ENCODE peak calls at places on chromosomes 12 and 14, in ten cellular contexts. One of them, this sample, is unnamed.
A peak's percentile ranks its signal among the peaks of the same experiment; 100 is the strongest.

GRCh38 chr14:104965561-104966231 is 12.5 kb downstream of the AHNAK2 start:
- DNase-seq in psoas muscle: no peak
- DNase-seq in ovary: no peak
- DNase-seq in PC-3: no peak
- DNase-seq in uterus: no peak
- DNase-seq in testis: no peak
- DNase-seq in A549: no peak
- DNase-seq in fibroblast of mammary gland: no peak
- DNase-seq in AG04450: no peak
- DNase-seq in HFF-Myc: no peak
- DNase-seq in this sample: no peak

GRCh38 chr12:3553681-3554546 is 62.9 kb downstream of the PRMT8 start:
- DNase-seq in psoas muscle: no peak
- DNase-seq in ovary: no peak
- DNase-seq in PC-3: no peak
- DNase-seq in uterus: no peak
- DNase-seq in testis: no peak
- DNase-seq in A549: no peak
- DNase-seq in fibroblast of mammary gland: no peak
- DNase-seq in AG04450: no peak
- DNase-seq in HFF-Myc: no peak
- DNase-seq in this sample: no peak

GRCh38 chr12:118127867-118128266 is 8.1 kb upstream of the PEBP1 start:
- DNase-seq in psoas muscle: no peak
- DNase-seq in ovary: no peak
- DNase-seq in PC-3: no peak
- DNase-seq in uterus: no peak
- DNase-seq in testis: no peak
- DNase-seq in A549: no peak
- DNase-seq in fibroblast of mammary gland: no peak
- DNase-seq in AG04450: no peak
- DNase-seq in HFF-Myc: no peak
- DNase-seq in this sample: no peak

GRCh38 chr12:133202493-133203343 is 21.4 kb downstream of the ZNF268 start:
- DNase-seq in psoas muscle: no peak
- DNase-seq in ovary: no peak
- DNase-seq in PC-3: no peak
- DNase-seq in uterus: no peak
- DNase-seq in testis: no peak
- DNase-seq in A549: no peak
- DNase-seq in fibroblast of mammary gland: peak; percentile 26
- DNase-seq in AG04450: no peak
- DNase-seq in HFF-Myc: no peak
- DNase-seq in this sample: no peak

GRCh38 chr12:59079029-59079428 is 158.7 kb upstream of the LRIG3 start:
- DNase-seq in psoas muscle: no peak
- DNase-seq in ovary: no peak
- DNase-seq in PC-3: no peak
- DNase-seq in uterus: no peak
- DNase-seq in testis: no peak
- DNase-seq in A549: no peak
- DNase-seq in fibroblast of mammary gland: no peak
- DNase-seq in AG04450: no peak
- DNase-seq in HFF-Myc: no peak
- DNase-seq in this sample: no peak

GRCh38 chr14:80959448-80960006 is 4.1 kb downstream of the TSHR start:
- DNase-seq in psoas muscle: no peak
- DNase-seq in ovary: no peak
- DNase-seq in PC-3: no peak
- DNase-seq in uterus: no peak
- DNase-seq in testis: no peak
- DNase-seq in A549: no peak
- DNase-seq in fibroblast of mammary gland: no peak
- DNase-seq in AG04450: no peak
- DNase-seq in HFF-Myc: no peak
- DNase-seq in this sample: peak; percentile 95

GRCh38 chr12:57694459-57695019 is 607 bp downstream of the OS9 start:
- DNase-seq in psoas muscle: no peak
- DNase-seq in ovary: peak; percentile 30
- DNase-seq in PC-3: peak; percentile 16
- DNase-seq in uterus: no peak
- DNase-seq in testis: peak; percentile 23
- DNase-seq in A549: no peak
- DNase-seq in fibroblast of mammary gland: peak; percentile 2
- DNase-seq in AG04450: no peak
- DNase-seq in HFF-Myc: no peak
- DNase-seq in this sample: peak; percentile 10

GRCh38 chr12:107829271-107829670 is 54.8 kb downstream of the ASCL4 start:
- DNase-seq in psoas muscle: no peak
- DNase-seq in ovary: no peak
- DNase-seq in PC-3: no peak
- DNase-seq in uterus: no peak
- DNase-seq in testis: no peak
- DNase-seq in A549: no peak
- DNase-seq in fibroblast of mammary gland: no peak
- DNase-seq in AG04450: no peak
- DNase-seq in HFF-Myc: no peak
- DNase-seq in this sample: peak; percentile 42

GRCh38 chr12:92426346-92426745 is 276.4 kb upstream of the PLEKHG7 start:
- DNase-seq in psoas muscle: no peak
- DNase-seq in ovary: no peak
- DNase-seq in PC-3: no peak
- DNase-seq in uterus: no peak
- DNase-seq in testis: no peak
- DNase-seq in A549: no peak
- DNase-seq in fibroblast of mammary gland: no peak
- DNase-seq in AG04450: no peak
- DNase-seq in HFF-Myc: no peak
- DNase-seq in this sample: no peak

GRCh38 chr12:92425152-92425551 is 277.6 kb upstream of the PLEKHG7 start:
- DNase-seq in psoas muscle: no peak
- DNase-seq in ovary: no peak
- DNase-seq in PC-3: no peak
- DNase-seq in uterus: no peak
- DNase-seq in testis: no peak
- DNase-seq in A549: no peak
- DNase-seq in fibroblast of mammary gland: no peak
- DNase-seq in AG04450: no peak
- DNase-seq in HFF-Myc: no peak
- DNase-seq in this sample: no peak

GRCh38 chr12:92421701-92422100 is 276.1 kb upstream of the BTG1 start:
- DNase-seq in psoas muscle: no peak
- DNase-seq in ovary: no peak
- DNase-seq in PC-3: peak; percentile 89
- DNase-seq in uterus: no peak
- DNase-seq in testis: no peak
- DNase-seq in A549: no peak
- DNase-seq in fibroblast of mammary gland: peak; percentile 72
- DNase-seq in AG04450: no peak
- DNase-seq in HFF-Myc: no peak
- DNase-seq in this sample: no peak

GRCh38 chr12:92421042-92421441 is 275.4 kb upstream of the BTG1 start:
- DNase-seq in psoas muscle: no peak
- DNase-seq in ovary: no peak
- DNase-seq in PC-3: no peak
- DNase-seq in uterus: no peak
- DNase-seq in testis: no peak
- DNase-seq in A549: no peak
- DNase-seq in fibroblast of mammary gland: no peak
- DNase-seq in AG04450: no peak
- DNase-seq in HFF-Myc: no peak
- DNase-seq in this sample: no peak

GRCh38 chr12:92424338-92424737 is 278.5 kb upstream of the PLEKHG7 start:
- DNase-seq in psoas muscle: no peak
- DNase-seq in ovary: no peak
- DNase-seq in PC-3: peak; percentile 78
- DNase-seq in uterus: peak; percentile 36
- DNase-seq in testis: no peak
- DNase-seq in A549: no peak
- DNase-seq in fibroblast of mammary gland: peak; percentile 67
- DNase-seq in AG04450: no peak
- DNase-seq in HFF-Myc: no peak
- DNase-seq in this sample: no peak
- H3K4me3 ChIP-seq in psoas muscle: no peak overlapping the region
- H3K4me3 ChIP-seq in ovary: no peak overlapping the region
- H3K4me3 ChIP-seq in PC-3: no peak overlapping the region
- H3K4me3 ChIP-seq in uterus: no peak overlapping the region
- H3K4me3 ChIP-seq in testis: no peak overlapping the region
- H3K4me3 ChIP-seq in A549: no peak overlapping the region
- H3K4me3 ChIP-seq in fibroblast of mammary gland: no peak overlapping the region
- H3K4me3 ChIP-seq in AG04450: no peak overlapping the region
- H3K4me3 ChIP-seq in HFF-Myc: no peak overlapping the region
- H3K4me3 ChIP-seq in this sample: no peak overlapping the region

GRCh38 chr12:76879710-76880025 is 849 bp upstream of the CSRP2 start:
- DNase-seq in psoas muscle: no peak
- DNase-seq in ovary: no peak
- DNase-seq in PC-3: no peak
- DNase-seq in uterus: peak; percentile 43
- DNase-seq in testis: no peak
- DNase-seq in A549: no peak
- DNase-seq in fibroblast of mammary gland: no peak
- DNase-seq in AG04450: no peak
- DNase-seq in HFF-Myc: no peak
- DNase-seq in this sample: no peak

GRCh38 chr12:76881152-76881551 is 2.3 kb upstream of the CSRP2 start:
- DNase-seq in psoas muscle: no peak
- DNase-seq in ovary: no peak
- DNase-seq in PC-3: no peak
- DNase-seq in uterus: no peak
- DNase-seq in testis: no peak
- DNase-seq in A549: no peak
- DNase-seq in fibroblast of mammary gland: no peak
- DNase-seq in AG04450: no peak
- DNase-seq in HFF-Myc: no peak
- DNase-seq in this sample: no peak

GRCh38 chr12:76878045-76878898 is 547 bp downstream of the CSRP2 start:
- DNase-seq in psoas muscle: peak; percentile 19
- DNase-seq in ovary: peak; percentile 22
- DNase-seq in PC-3: peak; percentile 30
- DNase-seq in uterus: peak; percentile 27
- DNase-seq in testis: no peak
- DNase-seq in A549: peak; percentile 70
- DNase-seq in fibroblast of mammary gland: no peak
- DNase-seq in AG04450: no peak
- DNase-seq in HFF-Myc: no peak
- DNase-seq in this sample: peak; percentile 22

GRCh38 chr12:76880156-76881023 is 1.6 kb upstream of the CSRP2 start:
- DNase-seq in psoas muscle: no peak
- DNase-seq in ovary: no peak
- DNase-seq in PC-3: no peak
- DNase-seq in uterus: no peak
- DNase-seq in testis: no peak
- DNase-seq in A549: no peak
- DNase-seq in fibroblast of mammary gland: no peak
- DNase-seq in AG04450: no peak
- DNase-seq in HFF-Myc: no peak
- DNase-seq in this sample: no peak

DNA sequence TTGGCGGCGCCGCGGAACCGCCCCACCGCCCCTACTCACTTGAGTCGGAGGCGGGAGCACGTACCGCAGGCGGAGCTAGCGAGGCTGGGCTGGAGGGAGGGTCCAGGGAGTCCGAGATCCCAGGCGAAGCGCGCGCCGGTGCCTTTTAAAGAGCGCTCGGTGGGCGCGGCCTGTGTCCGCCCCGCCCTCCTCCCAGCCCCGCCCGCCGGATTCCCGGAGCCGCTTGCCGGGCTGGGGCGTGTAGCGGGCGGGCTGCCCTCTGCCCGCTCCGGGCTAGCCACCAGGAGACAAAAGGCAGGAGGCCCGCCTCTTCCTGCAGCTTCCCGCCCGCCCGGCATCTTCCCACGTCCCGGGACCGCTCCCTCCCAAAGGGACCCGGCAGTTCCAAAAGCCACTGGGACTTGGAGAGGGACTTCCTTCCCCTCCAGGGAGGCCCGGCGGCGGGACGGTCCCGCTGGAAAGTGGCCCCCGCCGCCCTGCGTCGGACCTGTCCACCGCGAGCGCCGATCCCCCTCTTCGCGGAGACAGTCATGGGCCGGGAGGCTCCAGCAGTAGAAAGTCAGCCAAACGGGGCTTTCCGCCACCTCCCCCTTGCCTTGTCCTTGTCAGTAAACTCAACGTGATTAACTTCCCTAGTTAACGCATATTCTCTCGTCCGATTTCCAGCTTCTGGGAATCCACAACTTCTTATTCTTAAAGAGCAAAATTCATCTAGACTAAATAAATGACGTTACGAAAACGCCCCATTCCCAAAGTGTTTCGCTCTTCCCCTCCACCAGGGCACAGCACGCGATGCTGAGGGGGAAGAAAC is at the start of gene CSRP2:
- DNase-seq in psoas muscle: peak; percentile 87
- DNase-seq in ovary: peak; percentile 90
- DNase-seq in PC-3: peak; percentile 92
- DNase-seq in uterus: peak; percentile 91
- DNase-seq in testis: peak; percentile 87
- DNase-seq in A549: peak; percentile 86
- DNase-seq in fibroblast of mammary gland: peak; percentile 67
- DNase-seq in AG04450: peak; percentile 73
- DNase-seq in HFF-Myc: peak; percentile 41
- DNase-seq in this sample: peak; percentile 78
- TF ChIP-seq CTCF in psoas muscle: peak; percentile 19
- TF ChIP-seq CTCF in ovary: no peak
- TF ChIP-seq CTCF in PC-3: no peak
- TF ChIP-seq CTCF in uterus: peak; percentile 33
- TF ChIP-seq CTCF in testis: no peak
- TF ChIP-seq CTCF in A549: no peak
- TF ChIP-seq CTCF in fibroblast of mammary gland: peak; percentile 33
- TF ChIP-seq CTCF in AG04450: peak; percentile 43
- TF ChIP-seq CTCF in HFF-Myc: peak; percentile 16
- TF ChIP-seq CTCF in this sample: no peak

GRCh38 chr14:99202516-99202915 is 69.5 kb downstream of the BCL11B start:
- DNase-seq in psoas muscle: no peak
- DNase-seq in ovary: no peak
- DNase-seq in PC-3: no peak
- DNase-seq in uterus: no peak
- DNase-seq in testis: no peak
- DNase-seq in A549: no peak
- DNase-seq in fibroblast of mammary gland: no peak
- DNase-seq in AG04450: no peak
- DNase-seq in HFF-Myc: no peak
- DNase-seq in this sample: no peak

GRCh38 chr14:99199854-99200653 is 71.9 kb downstream of the BCL11B start:
- DNase-seq in psoas muscle: no peak
- DNase-seq in ovary: no peak
- DNase-seq in PC-3: no peak
- DNase-seq in uterus: no peak
- DNase-seq in testis: no peak
- DNase-seq in A549: no peak
- DNase-seq in fibroblast of mammary gland: peak; percentile 1
- DNase-seq in AG04450: no peak
- DNase-seq in HFF-Myc: no peak
- DNase-seq in this sample: no peak

GRCh38 chr14:99198746-99199145 is 73.3 kb downstream of the BCL11B start:
- DNase-seq in psoas muscle: no peak
- DNase-seq in ovary: no peak
- DNase-seq in PC-3: no peak
- DNase-seq in uterus: no peak
- DNase-seq in testis: no peak
- DNase-seq in A549: no peak
- DNase-seq in fibroblast of mammary gland: no peak
- DNase-seq in AG04450: no peak
- DNase-seq in HFF-Myc: no peak
- DNase-seq in this sample: no peak

GRCh38 chr14:99201351-99202073 is 70.5 kb downstream of the BCL11B start:
- DNase-seq in psoas muscle: no peak
- DNase-seq in ovary: no peak
- DNase-seq in PC-3: no peak
- DNase-seq in uterus: no peak
- DNase-seq in testis: no peak
- DNase-seq in A549: peak; percentile 21
- DNase-seq in fibroblast of mammary gland: no peak
- DNase-seq in AG04450: no peak
- DNase-seq in HFF-Myc: no peak
- DNase-seq in this sample: no peak

DNA sequence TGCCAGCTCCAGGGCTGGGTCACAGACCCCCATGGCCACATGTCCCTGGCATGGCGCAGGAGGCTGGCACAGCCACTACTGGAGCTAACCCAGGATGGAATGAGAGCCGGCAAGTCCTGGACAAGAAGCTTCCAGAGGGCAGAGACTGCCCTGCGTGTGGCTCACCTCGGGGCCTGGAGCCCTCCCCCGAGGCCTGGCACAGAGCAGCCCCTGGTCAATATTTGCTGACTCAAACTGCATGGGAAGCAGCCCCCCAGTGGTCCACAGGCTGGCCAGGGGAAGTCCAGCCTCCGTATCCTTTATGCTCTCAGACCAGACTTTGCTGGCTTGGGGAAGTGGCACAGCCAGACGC is 71.4 kb downstream of the BCL11B start:
- DNase-seq in psoas muscle: no peak
- DNase-seq in ovary: no peak
- DNase-seq in PC-3: no peak
- DNase-seq in uterus: no peak
- DNase-seq in testis: no peak
- DNase-seq in A549: no peak
- DNase-seq in fibroblast of mammary gland: no peak
- DNase-seq in AG04450: no peak
- DNase-seq in HFF-Myc: no peak
- DNase-seq in this sample: no peak
- H3K4me3 ChIP-seq in psoas muscle: no peak overlapping the region
- H3K4me3 ChIP-seq in ovary: no peak overlapping the region
- H3K4me3 ChIP-seq in PC-3: no peak overlapping the region
- H3K4me3 ChIP-seq in uterus: no peak overlapping the region
- H3K4me3 ChIP-seq in testis: no peak overlapping the region
- H3K4me3 ChIP-seq in A549: no peak overlapping the region
- H3K4me3 ChIP-seq in fibroblast of mammary gland: no peak overlapping the region
- H3K4me3 ChIP-seq in AG04450: no peak overlapping the region
- H3K4me3 ChIP-seq in HFF-Myc: no peak overlapping the region
- H3K4me3 ChIP-seq in this sample: no peak overlapping the region

DNA sequence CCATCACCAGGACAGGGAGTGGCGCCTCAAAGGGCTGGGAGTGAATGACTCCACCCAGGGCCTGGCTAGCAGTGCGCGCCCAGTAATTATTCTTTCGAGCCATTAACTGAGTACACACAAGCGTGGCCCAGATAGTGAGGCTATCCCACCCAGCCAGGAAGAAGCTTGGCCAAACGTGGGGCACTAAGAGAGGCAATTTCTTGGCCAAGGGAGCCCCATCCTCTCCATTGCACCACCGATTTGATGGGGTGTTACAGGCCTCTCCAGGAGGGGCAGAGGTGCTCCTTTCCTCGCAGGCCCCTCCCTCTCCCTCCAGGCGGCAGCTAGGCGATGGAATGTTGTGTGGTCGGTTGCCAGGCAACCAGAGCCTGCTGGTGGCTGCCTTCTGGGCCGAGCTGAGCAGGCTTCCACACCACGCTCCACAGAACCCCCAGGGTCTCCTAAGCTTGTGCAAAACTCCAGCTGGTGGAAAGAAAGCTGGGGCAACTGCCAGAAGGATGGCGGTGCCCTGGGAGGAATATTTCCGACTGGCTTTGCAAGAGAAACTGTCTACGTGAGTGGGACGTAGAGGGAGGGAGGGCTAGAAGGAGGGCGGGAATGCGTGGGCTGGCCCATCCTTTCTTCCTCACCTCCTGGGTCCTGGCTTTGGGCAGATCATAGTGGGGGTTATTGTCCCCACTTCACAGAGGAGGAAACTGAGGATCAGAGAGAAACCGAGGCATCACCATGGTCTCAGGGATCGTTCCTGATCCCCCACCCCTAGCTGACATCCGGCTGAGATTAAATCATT is at the start of gene CFAP73:
- DNase-seq in psoas muscle: no peak
- DNase-seq in ovary: no peak
- DNase-seq in PC-3: peak; percentile 56
- DNase-seq in uterus: no peak
- DNase-seq in testis: peak; percentile 90
- DNase-seq in A549: peak; percentile 82
- DNase-seq in fibroblast of mammary gland: peak; percentile 58
- DNase-seq in AG04450: peak; percentile 52
- DNase-seq in HFF-Myc: peak; percentile 72
- DNase-seq in this sample: no peak
- TF ChIP-seq CTCF in psoas muscle: no peak
- TF ChIP-seq CTCF in ovary: no peak
- TF ChIP-seq CTCF in PC-3: no peak
- TF ChIP-seq CTCF in uterus: no peak
- TF ChIP-seq CTCF in testis: no peak
- TF ChIP-seq CTCF in A549: no peak
- TF ChIP-seq CTCF in fibroblast of mammary gland: no peak
- TF ChIP-seq CTCF in AG04450: peak; percentile 4
- TF ChIP-seq CTCF in HFF-Myc: no peak
- TF ChIP-seq CTCF in this sample: no peak

This sample was measured in GM12865.